ENCODE peak calls at places on chromosomes 5 and 9, in seven cellular contexts. V, R, U, S, O, P and G are unnamed samples.

GRCh38 chr5:139470821-139471300 is at the start of gene SMIM33:
- DNase-seq in U (no peak), V (no peak), O (no peak), P (no peak), R (no peak), S (no peak), G (no peak)

GRCh38 chr5:120926471-120926870 is 462.4 kb downstream of the PRR16 start:
- DNase-seq in V (peak; percentile 50), P (no peak), R (no peak), U (no peak), O (no peak), S (no peak), G (no peak)

GRCh38 chr9:136791466-136792276 is 527 bp downstream of the TMEM141 start:
- DNase-seq in R (no peak), V (peak; percentile 90), U (peak; percentile 86), S (no peak), O (peak; percentile 68), P (no peak), G (no peak)

GRCh38 chr5:61919920-61920319 is 386.1 kb upstream of the KIF2A start:
- DNase-seq in V (peak; percentile 95), P (no peak), U (no peak), R (peak; percentile 59), S (no peak), O (no peak), G (no peak)

GRCh38 chr5:96177303-96177869 is 215.7 kb upstream of the ELL2 start:
- DNase-seq in R (peak; percentile 93), V (peak; percentile 99), U (no peak), S (no peak), O (peak; percentile 12), P (no peak), G (no peak)

GRCh38 chr9:124835026-124835501 is 18.2 kb upstream of the WDR38 start:
- DNase-seq in O (no peak), S (no peak), U (no peak), V (peak; percentile 76), R (peak; percentile 76), P (peak; percentile 93), G (no peak)

GRCh38 chr5:41109186-41109585 is 38.0 kb upstream of the MROH2B start:
- DNase-seq in U (no peak), P (no peak), R (no peak), V (no peak), O (no peak), S (no peak), G (no peak)

GRCh38 chr5:111309384-111309783 is 85.2 kb downstream of the CAMK4 start:
- DNase-seq in V (no peak), U (peak; percentile 6), R (no peak), O (no peak), P (no peak), S (no peak), G (no peak)

GRCh38 chr5:3197699-3198098 is 397.9 kb upstream of the IRX1 start:
- DNase-seq in V (no peak), U (peak; percentile 80), R (no peak), S (peak; percentile 17), O (no peak), P (no peak), G (no peak)

GRCh38 chr9:108903437-108904103 is 30.4 kb downstream of the ELP1 start:
- DNase-seq in S (no peak), P (no peak), U (no peak), O (no peak), R (peak; percentile 62), V (peak; percentile 41), G (no peak)

GRCh38 chr5:75435101-75435500 is 76.3 kb downstream of the CERT1 start:
- DNase-seq in U (no peak), V (no peak), O (no peak), S (no peak), R (peak; percentile 7), P (no peak), G (no peak)

GRCh38 chr5:176540956-176541337 is 3.7 kb upstream of the RNF44 start:
- DNase-seq in S (no peak), O (no peak), U (no peak), P (no peak), R (no peak), V (no peak), G (no peak)

GRCh38 chr9:134936021-134936761 is 18.5 kb upstream of the FCN1 start:
- DNase-seq in V (no peak), P (no peak), U (peak; percentile 26), O (no peak), S (no peak), R (no peak), G (no peak)

GRCh38 chr5:172658869-172659513 is 17.9 kb downstream of the NEURL1B start:
- DNase-seq in V (no peak), R (peak; percentile 36), P (no peak), O (no peak), S (no peak), U (no peak), G (no peak)

GRCh38 chr5:153158608-153159007 is 331.9 kb upstream of the GRIA1 start:
- DNase-seq in R (no peak), V (peak; percentile 54), U (no peak), O (no peak), P (no peak), S (no peak), G (no peak)

GRCh38 chr5:73861313-73861978 is 235.4 kb downstream of the ARHGEF28 start:
- DNase-seq in O (no peak), U (no peak), R (peak; percentile 50), P (no peak), V (no peak), S (no peak), G (no peak)

GRCh38 chr9:97740848-97741821 is 44.0 kb upstream of the XPA start:
- DNase-seq in P (no peak), O (no peak), R (peak; percentile 65), U (peak; percentile 89), V (peak; percentile 87), S (no peak), G (no peak)

GRCh38 chr9:129383005-129383414 is 204.9 kb upstream of the IER5L start:
- DNase-seq in U (peak; percentile 68), P (no peak), O (peak; percentile 39), S (no peak), R (no peak), V (peak; percentile 89), G (no peak)

GRCh38 chr5:179908528-179908927 is 831 bp upstream of the TBC1D9B start:
- DNase-seq in V (no peak), O (no peak), P (no peak), R (no peak), S (no peak), U (peak; percentile 69), G (no peak)

GRCh38 chr9:128057724-128058409 is 9.3 kb downstream of the NAIF1 start:
- DNase-seq in R (no peak), V (no peak), O (no peak), P (no peak), S (no peak), U (peak; percentile 57), G (no peak)

GRCh38 chr5:171984748-171985419 is 21.6 kb downstream of the FBXW11 start:
- DNase-seq in U (peak; percentile 46), V (peak; percentile 68), R (peak; percentile 94), O (no peak), P (no peak), S (no peak), G (no peak)

GRCh38 chr5:58847041-58847440 is 264.2 kb downstream of the RAB3C start:
- DNase-seq in P (no peak), O (no peak), U (no peak), S (no peak), R (no peak), V (no peak), G (no peak)

GRCh38 chr5:112933651-112934365 is 11.8 kb upstream of the REEP5 start:
- DNase-seq in O (no peak), S (no peak), U (no peak), P (no peak), R (peak; percentile 57), V (peak; percentile 24), G (no peak)

GRCh38 chr9:121768416-121769015 is 117.1 kb downstream of the DAB2IP start:
- DNase-seq in S (no peak), U (no peak), R (no peak), P (no peak), V (no peak), O (no peak), G (no peak)

GRCh38 chr5:178069909-178070308 is 43.4 kb upstream of the N4BP3 start:
- DNase-seq in U (peak; percentile 79), V (peak; percentile 66), R (peak; percentile 47), O (peak; percentile 35), P (no peak), S (no peak), G (no peak)

GRCh38 chr5:1118738-1119137 is 6.9 kb upstream of the SLC12A7 start:
- DNase-seq in V (no peak), P (no peak), R (no peak), S (no peak), U (peak; percentile 54), O (no peak), G (no peak)

GRCh38 chr5:78610163-78610583 is 38.4 kb downstream of the LHFPL2 start:
- DNase-seq in R (peak; percentile 56), P (no peak), V (no peak), O (no peak), S (no peak), U (no peak), G (no peak)

GRCh38 chr5:137304227-137304874 is 194.8 kb downstream of the SPOCK1 start:
- DNase-seq in S (no peak), V (no peak), P (peak; percentile 68), U (no peak), R (no peak), O (no peak), G (peak; percentile 81)

GRCh38 chr9:96646081-96646991 is 8.8 kb downstream of the PRXL2C start:
- DNase-seq in U (no peak), V (no peak), P (peak; percentile 19), S (no peak), R (peak; percentile 90), O (no peak), G (no peak)

GRCh38 chr9:107172160-107172978 is 110.7 kb upstream of the RAD23B start:
- DNase-seq in U (peak; percentile 81), S (peak; percentile 50), R (peak; percentile 79), O (peak; percentile 70), P (peak; percentile 88), V (peak; percentile 81), G (peak; percentile 90)

GRCh38 chr5:5421149-5421960 is 1.1 kb upstream of the ICE1 start:
- DNase-seq in R (peak; percentile 23), O (no peak), P (no peak), V (peak; percentile 7), S (no peak), U (peak; percentile 43), G (peak; percentile 78)